ENCODE peak calls at places on chromosomes 7 and 10, in nine cellular contexts. One of them, this sample, is unnamed.

GRCh38 chr7:130956417-130957139 is 222.6 kb upstream of the KLF14 start:
- DNase-seq in neural crest cell: no peak
- DNase-seq in activated CD8-positive, alpha-beta T cell treated with anti-CD3 and anti-CD28 coated beads for 36 hours: no peak
- DNase-seq in IMR-90: peak; percentile 70
- DNase-seq in BJ: no peak
- DNase-seq in GM13976: no peak
- DNase-seq in heart left ventricle: no peak
- DNase-seq in RWPE1: no peak
- DNase-seq in mucosa of descending colon: no peak
- DNase-seq in this sample: no peak

GRCh38 chr10:1205450-1206030 is 149.4 kb downstream of the WDR37 start:
- DNase-seq in mucosa of descending colon: peak; percentile 44
- DNase-seq in BJ: no peak
- DNase-seq in GM13976: no peak
- DNase-seq in neural crest cell: no peak
- DNase-seq in IMR-90: no peak
- DNase-seq in activated CD8-positive, alpha-beta T cell treated with anti-CD3 and anti-CD28 coated beads for 36 hours: no peak
- DNase-seq in heart left ventricle: no peak
- DNase-seq in RWPE1: no peak
- DNase-seq in this sample: no peak

GRCh38 chr10:5546891-5547683 is 22.3 kb downstream of the CALML3 start:
- DNase-seq in heart left ventricle: no peak
- DNase-seq in activated CD8-positive, alpha-beta T cell treated with anti-CD3 and anti-CD28 coated beads for 36 hours: no peak
- DNase-seq in GM13976: no peak
- DNase-seq in neural crest cell: no peak
- DNase-seq in BJ: no peak
- DNase-seq in IMR-90: peak; percentile 67
- DNase-seq in RWPE1: peak; percentile 88
- DNase-seq in mucosa of descending colon: peak; percentile 89
- DNase-seq in this sample: no peak

GRCh38 chr7:95843286-95843685 is 70.9 kb downstream of the DYNC1I1 start:
- DNase-seq in BJ: no peak
- DNase-seq in heart left ventricle: no peak
- DNase-seq in RWPE1: no peak
- DNase-seq in GM13976: no peak
- DNase-seq in IMR-90: no peak
- DNase-seq in activated CD8-positive, alpha-beta T cell treated with anti-CD3 and anti-CD28 coated beads for 36 hours: no peak
- DNase-seq in mucosa of descending colon: no peak
- DNase-seq in neural crest cell: no peak
- DNase-seq in this sample: no peak

GRCh38 chr7:131586259-131586658 is 29.8 kb upstream of the PODXL start:
- DNase-seq in IMR-90: no peak
- DNase-seq in heart left ventricle: peak; percentile 54
- DNase-seq in BJ: no peak
- DNase-seq in GM13976: no peak
- DNase-seq in mucosa of descending colon: no peak
- DNase-seq in activated CD8-positive, alpha-beta T cell treated with anti-CD3 and anti-CD28 coated beads for 36 hours: no peak
- DNase-seq in neural crest cell: no peak
- DNase-seq in RWPE1: no peak
- DNase-seq in this sample: no peak

GRCh38 chr10:11612004-11613001 is 853 bp upstream of the USP6NL start:
- DNase-seq in mucosa of descending colon: no peak
- DNase-seq in IMR-90: no peak
- DNase-seq in BJ: no peak
- DNase-seq in neural crest cell: no peak
- DNase-seq in GM13976: no peak
- DNase-seq in RWPE1: no peak
- DNase-seq in heart left ventricle: no peak
- DNase-seq in activated CD8-positive, alpha-beta T cell treated with anti-CD3 and anti-CD28 coated beads for 36 hours: peak; percentile 21
- DNase-seq in this sample: peak; percentile 25

GRCh38 chr7:93884541-93884940 is 6.0 kb downstream of the TFPI2 start:
- DNase-seq in activated CD8-positive, alpha-beta T cell treated with anti-CD3 and anti-CD28 coated beads for 36 hours: no peak
- DNase-seq in heart left ventricle: no peak
- DNase-seq in mucosa of descending colon: no peak
- DNase-seq in IMR-90: no peak
- DNase-seq in GM13976: no peak
- DNase-seq in RWPE1: no peak
- DNase-seq in BJ: no peak
- DNase-seq in neural crest cell: no peak
- DNase-seq in this sample: no peak

GRCh38 chr7:26549281-26549943 is 257.8 kb downstream of the SNX10 start:
- DNase-seq in RWPE1: peak; percentile 50
- DNase-seq in mucosa of descending colon: no peak
- DNase-seq in IMR-90: no peak
- DNase-seq in BJ: no peak
- DNase-seq in GM13976: no peak
- DNase-seq in heart left ventricle: no peak
- DNase-seq in activated CD8-positive, alpha-beta T cell treated with anti-CD3 and anti-CD28 coated beads for 36 hours: no peak
- DNase-seq in neural crest cell: no peak
- DNase-seq in this sample: no peak

GRCh38 chr10:48480397-48481374 is 124.2 kb downstream of the ARHGAP22 start:
- DNase-seq in heart left ventricle: no peak
- DNase-seq in IMR-90: no peak
- DNase-seq in RWPE1: no peak
- DNase-seq in neural crest cell: no peak
- DNase-seq in BJ: no peak
- DNase-seq in GM13976: no peak
- DNase-seq in mucosa of descending colon: no peak
- DNase-seq in activated CD8-positive, alpha-beta T cell treated with anti-CD3 and anti-CD28 coated beads for 36 hours: no peak
- DNase-seq in this sample: no peak

GRCh38 chr10:11881477-11882417 is 58.6 kb downstream of the PROSER2 start:
- DNase-seq in heart left ventricle: no peak
- DNase-seq in activated CD8-positive, alpha-beta T cell treated with anti-CD3 and anti-CD28 coated beads for 36 hours: no peak
- DNase-seq in mucosa of descending colon: no peak
- DNase-seq in neural crest cell: no peak
- DNase-seq in RWPE1: peak; percentile 92
- DNase-seq in BJ: no peak
- DNase-seq in IMR-90: peak; percentile 23
- DNase-seq in GM13976: no peak
- DNase-seq in this sample: no peak

GRCh38 chr7:12738665-12739064 is 51.2 kb downstream of the ARL4A start:
- DNase-seq in heart left ventricle: no peak
- DNase-seq in activated CD8-positive, alpha-beta T cell treated with anti-CD3 and anti-CD28 coated beads for 36 hours: no peak
- DNase-seq in RWPE1: no peak
- DNase-seq in GM13976: no peak
- DNase-seq in BJ: no peak
- DNase-seq in IMR-90: no peak
- DNase-seq in mucosa of descending colon: no peak
- DNase-seq in neural crest cell: no peak
- DNase-seq in this sample: no peak

GRCh38 chr10:86334515-86335085 is 32.0 kb downstream of the GRID1 start:
- DNase-seq in RWPE1: peak; percentile 43
- DNase-seq in activated CD8-positive, alpha-beta T cell treated with anti-CD3 and anti-CD28 coated beads for 36 hours: no peak
- DNase-seq in neural crest cell: no peak
- DNase-seq in BJ: no peak
- DNase-seq in IMR-90: no peak
- DNase-seq in GM13976: no peak
- DNase-seq in heart left ventricle: no peak
- DNase-seq in mucosa of descending colon: peak; percentile 9
- DNase-seq in this sample: no peak

GRCh38 chr10:95277614-95278013 is 13.2 kb downstream of the PDLIM1 start:
- DNase-seq in heart left ventricle: no peak
- DNase-seq in neural crest cell: no peak
- DNase-seq in IMR-90: no peak
- DNase-seq in GM13976: no peak
- DNase-seq in activated CD8-positive, alpha-beta T cell treated with anti-CD3 and anti-CD28 coated beads for 36 hours: no peak
- DNase-seq in BJ: no peak
- DNase-seq in RWPE1: no peak
- DNase-seq in mucosa of descending colon: no peak
- DNase-seq in this sample: no peak

GRCh38 chr10:108450280-108450679 is 1285.8 kb upstream of the SORCS1 start:
- DNase-seq in IMR-90: no peak
- DNase-seq in neural crest cell: no peak
- DNase-seq in activated CD8-positive, alpha-beta T cell treated with anti-CD3 and anti-CD28 coated beads for 36 hours: no peak
- DNase-seq in heart left ventricle: no peak
- DNase-seq in RWPE1: no peak
- DNase-seq in mucosa of descending colon: no peak
- DNase-seq in GM13976: no peak
- DNase-seq in BJ: no peak
- DNase-seq in this sample: no peak

GRCh38 chr7:30321992-30322637 is 37.7 kb downstream of the ZNRF2 start:
- DNase-seq in activated CD8-positive, alpha-beta T cell treated with anti-CD3 and anti-CD28 coated beads for 36 hours: peak; percentile 17
- DNase-seq in mucosa of descending colon: no peak
- DNase-seq in RWPE1: no peak
- DNase-seq in IMR-90: no peak
- DNase-seq in BJ: no peak
- DNase-seq in heart left ventricle: no peak
- DNase-seq in neural crest cell: no peak
- DNase-seq in GM13976: peak; percentile 24
- DNase-seq in this sample: peak; percentile 33

GRCh38 chr10:624605-625334 is 64.7 kb downstream of the DIP2C start:
- DNase-seq in GM13976: no peak
- DNase-seq in IMR-90: peak; percentile 85
- DNase-seq in activated CD8-positive, alpha-beta T cell treated with anti-CD3 and anti-CD28 coated beads for 36 hours: no peak
- DNase-seq in RWPE1: peak; percentile 38
- DNase-seq in neural crest cell: peak; percentile 45
- DNase-seq in BJ: peak; percentile 38
- DNase-seq in heart left ventricle: peak; percentile 79
- DNase-seq in mucosa of descending colon: peak; percentile 65
- DNase-seq in this sample: no peak

GRCh38 chr7:94060772-94061171 is 56.6 kb upstream of the BET1 start:
- DNase-seq in IMR-90: peak; percentile 82
- DNase-seq in neural crest cell: no peak
- DNase-seq in RWPE1: no peak
- DNase-seq in BJ: no peak
- DNase-seq in activated CD8-positive, alpha-beta T cell treated with anti-CD3 and anti-CD28 coated beads for 36 hours: peak; percentile 16
- DNase-seq in GM13976: no peak
- DNase-seq in mucosa of descending colon: no peak
- DNase-seq in heart left ventricle: no peak
- DNase-seq in this sample: peak; percentile 4

GRCh38 chr7:139631520-139632031 is 108.1 kb downstream of the CLEC2L start:
- DNase-seq in activated CD8-positive, alpha-beta T cell treated with anti-CD3 and anti-CD28 coated beads for 36 hours: no peak
- DNase-seq in heart left ventricle: no peak
- DNase-seq in BJ: no peak
- DNase-seq in IMR-90: no peak
- DNase-seq in neural crest cell: no peak
- DNase-seq in mucosa of descending colon: no peak
- DNase-seq in RWPE1: no peak
- DNase-seq in GM13976: no peak
- DNase-seq in this sample: no peak

GRCh38 chr7:139634087-139634486 is 110.6 kb downstream of the CLEC2L start:
- DNase-seq in activated CD8-positive, alpha-beta T cell treated with anti-CD3 and anti-CD28 coated beads for 36 hours: peak; percentile 10
- DNase-seq in mucosa of descending colon: no peak
- DNase-seq in heart left ventricle: no peak
- DNase-seq in neural crest cell: no peak
- DNase-seq in IMR-90: no peak
- DNase-seq in BJ: no peak
- DNase-seq in GM13976: no peak
- DNase-seq in RWPE1: no peak
- DNase-seq in this sample: no peak

GRCh38 chr7:139630643-139631519 is 107.4 kb downstream of the CLEC2L start:
- DNase-seq in neural crest cell: no peak
- DNase-seq in BJ: no peak
- DNase-seq in mucosa of descending colon: no peak
- DNase-seq in RWPE1: no peak
- DNase-seq in GM13976: no peak
- DNase-seq in activated CD8-positive, alpha-beta T cell treated with anti-CD3 and anti-CD28 coated beads for 36 hours: no peak
- DNase-seq in IMR-90: no peak
- DNase-seq in heart left ventricle: no peak
- DNase-seq in this sample: no peak

GRCh38 chr7:139626817-139627216 is 103.3 kb downstream of the CLEC2L start:
- DNase-seq in activated CD8-positive, alpha-beta T cell treated with anti-CD3 and anti-CD28 coated beads for 36 hours: peak; percentile 40
- DNase-seq in BJ: no peak
- DNase-seq in RWPE1: no peak
- DNase-seq in mucosa of descending colon: no peak
- DNase-seq in IMR-90: no peak
- DNase-seq in heart left ventricle: no peak
- DNase-seq in neural crest cell: no peak
- DNase-seq in GM13976: no peak
- DNase-seq in this sample: no peak

DNA sequence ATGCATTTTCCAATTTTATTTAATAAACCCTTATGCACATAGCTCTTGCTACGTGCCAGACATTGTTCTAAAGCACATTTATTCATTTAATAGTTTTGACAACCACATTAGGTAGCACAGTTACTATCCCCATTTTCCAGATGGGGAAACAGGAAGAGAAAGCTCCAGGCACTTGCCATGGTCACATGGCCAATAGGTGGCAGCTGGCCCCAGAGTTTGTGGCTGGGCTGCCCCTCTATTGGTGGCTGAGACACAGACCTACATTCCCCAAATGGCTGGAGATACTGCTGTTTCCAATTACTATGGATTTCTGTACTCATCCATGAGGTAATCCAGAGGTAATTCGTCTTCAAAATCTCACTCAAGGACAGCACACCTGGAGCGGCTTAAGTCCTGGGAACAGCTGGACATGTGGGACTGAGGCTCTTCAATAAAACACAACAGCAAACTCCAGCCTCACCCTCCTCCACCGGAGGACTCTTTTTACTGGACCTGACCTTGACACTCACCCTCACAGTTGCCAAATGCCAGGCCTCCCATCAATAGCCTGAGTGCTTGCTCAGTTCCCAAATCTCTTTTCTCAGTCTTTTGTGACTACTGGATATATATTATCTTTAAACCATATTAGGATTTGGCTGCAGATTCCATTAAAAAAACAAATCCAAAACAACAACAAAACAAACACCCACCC is 106.1 kb downstream of the CLEC2L start:
- DNase-seq in mucosa of descending colon: no peak
- DNase-seq in GM13976: no peak
- DNase-seq in neural crest cell: no peak
- DNase-seq in RWPE1: no peak
- DNase-seq in activated CD8-positive, alpha-beta T cell treated with anti-CD3 and anti-CD28 coated beads for 36 hours: no peak
- DNase-seq in heart left ventricle: no peak
- DNase-seq in BJ: no peak
- DNase-seq in IMR-90: no peak
- DNase-seq in this sample: no peak
- TF ChIP-seq CTCF in mucosa of descending colon: no peak
- TF ChIP-seq CTCF in GM13976: no peak
- TF ChIP-seq CTCF in neural crest cell: no peak
- TF ChIP-seq CTCF in RWPE1: no peak
- TF ChIP-seq CTCF in activated CD8-positive, alpha-beta T cell treated with anti-CD3 and anti-CD28 coated beads for 36 hours: no peak
- TF ChIP-seq CTCF in heart left ventricle: no peak
- TF ChIP-seq CTCF in BJ: no peak
- TF ChIP-seq CTCF in IMR-90: no peak
- TF ChIP-seq CTCF in this sample: no peak

GRCh38 chr10:78520737-78521430 is 487.2 kb downstream of the RPS24 start:
- DNase-seq in neural crest cell: no peak
- DNase-seq in heart left ventricle: no peak
- DNase-seq in GM13976: no peak
- DNase-seq in IMR-90: peak; percentile 65
- DNase-seq in activated CD8-positive, alpha-beta T cell treated with anti-CD3 and anti-CD28 coated beads for 36 hours: peak; percentile 33
- DNase-seq in RWPE1: peak; percentile 80
- DNase-seq in BJ: no peak
- DNase-seq in mucosa of descending colon: no peak
- DNase-seq in this sample: no peak
- TF ChIP-seq CTCF in neural crest cell: peak; percentile 51
- TF ChIP-seq CTCF in heart left ventricle: no peak
- TF ChIP-seq CTCF in GM13976: no peak
- TF ChIP-seq CTCF in IMR-90: peak; percentile 48
- TF ChIP-seq CTCF in activated CD8-positive, alpha-beta T cell treated with anti-CD3 and anti-CD28 coated beads for 36 hours: no peak
- TF ChIP-seq CTCF in RWPE1: no peak
- TF ChIP-seq CTCF in BJ: peak; percentile 48
- TF ChIP-seq CTCF in mucosa of descending colon: no peak
- TF ChIP-seq CTCF in this sample: no peak

GRCh38 chr7:87219545-87220025 is at the start of gene TMEM243:
- DNase-seq in mucosa of descending colon: peak; percentile 93
- DNase-seq in neural crest cell: peak; percentile 43
- DNase-seq in RWPE1: peak; percentile 68
- DNase-seq in GM13976: peak; percentile 89
- DNase-seq in heart left ventricle: peak; percentile 85
- DNase-seq in BJ: no peak
- DNase-seq in activated CD8-positive, alpha-beta T cell treated with anti-CD3 and anti-CD28 coated beads for 36 hours: peak; percentile 92
- DNase-seq in IMR-90: peak; percentile 68
- DNase-seq in this sample: peak; percentile 90
- TF ChIP-seq CTCF in mucosa of descending colon: no peak
- TF ChIP-seq CTCF in neural crest cell: peak; percentile 45
- TF ChIP-seq CTCF in RWPE1: no peak
- TF ChIP-seq CTCF in GM13976: peak; percentile 47
- TF ChIP-seq CTCF in heart left ventricle: no peak
- TF ChIP-seq CTCF in BJ: peak; percentile 33
- TF ChIP-seq CTCF in activated CD8-positive, alpha-beta T cell treated with anti-CD3 and anti-CD28 coated beads for 36 hours: no peak
- TF ChIP-seq CTCF in IMR-90: peak; percentile 17
- TF ChIP-seq CTCF in this sample: peak; percentile 18

GRCh38 chr10:103353281-103353680 is 2.3 kb upstream of the PCGF6 start:
- DNase-seq in IMR-90: no peak
- DNase-seq in GM13976: no peak
- DNase-seq in heart left ventricle: no peak
- DNase-seq in mucosa of descending colon: no peak
- DNase-seq in neural crest cell: no peak
- DNase-seq in activated CD8-positive, alpha-beta T cell treated with anti-CD3 and anti-CD28 coated beads for 36 hours: no peak
- DNase-seq in BJ: no peak
- DNase-seq in RWPE1: no peak
- DNase-seq in this sample: no peak
- TF ChIP-seq CTCF in IMR-90: no peak
- TF ChIP-seq CTCF in GM13976: no peak
- TF ChIP-seq CTCF in heart left ventricle: no peak
- TF ChIP-seq CTCF in mucosa of descending colon: no peak
- TF ChIP-seq CTCF in neural crest cell: no peak
- TF ChIP-seq CTCF in activated CD8-positive, alpha-beta T cell treated with anti-CD3 and anti-CD28 coated beads for 36 hours: no peak
- TF ChIP-seq CTCF in BJ: no peak
- TF ChIP-seq CTCF in RWPE1: no peak
- TF ChIP-seq CTCF in this sample: no peak